ENCODE peak calls at places on chromosomes 7 and 10, in eight cellular contexts. K is T-helper 17 cell, V is HT-29, Y is HL-60, L is tibial nerve, D is T-helper 1 cell, O is body of pancreas, J is GM03348. M is an unnamed sample.

GRCh38 chr7:75740846-75741497 is 2.2 kb upstream of the HIP1 start:
- DNase-seq in K (no peak), V (no peak), Y (peak), L (peak), D (no peak), O (peak), J (no peak), M (no peak)

GRCh38 chr7:295155-296154 is 5.5 kb downstream of the FOXL3 start:
- DNase-seq in K (no peak), V (no peak), Y (no peak), L (no peak), D (no peak), O (no peak), J (no peak), M (no peak)

GRCh38 chr10:49664006-49664841 is 15.2 kb upstream of the C10orf53 start:
- DNase-seq in K (no peak), V (no peak), Y (no peak), L (no peak), D (no peak), O (no peak), J (peak), M (no peak)

GRCh38 chr10:132100556-132101349 is 35.0 kb downstream of the JAKMIP3 start:
- DNase-seq in K (no peak), V (no peak), Y (no peak), L (no peak), D (no peak), O (peak), J (no peak), M (no peak)

GRCh38 chr10:12847361-12847975 is 154.0 kb downstream of the CCDC3 start:
- DNase-seq in K (no peak), V (peak), Y (no peak), L (no peak), D (no peak), O (peak), J (no peak), M (no peak)

GRCh38 chr7:19410096-19410495 is 264.9 kb upstream of the FERD3L start:
- DNase-seq in K (no peak), V (no peak), Y (no peak), L (no peak), D (no peak), O (no peak), J (peak), M (no peak)

GRCh38 chr7:32658034-32658944 is 163.0 kb downstream of the AVL9 start:
- DNase-seq in K (no peak), V (peak), Y (no peak), L (no peak), D (no peak), O (no peak), J (no peak), M (no peak)

GRCh38 chr7:157699357-157700013 is 362.7 kb downstream of the DNAJB6 start:
- DNase-seq in K (no peak), V (no peak), Y (no peak), L (no peak), D (no peak), O (no peak), J (no peak), M (no peak)

GRCh38 chr7:128458956-128459355 is 3.3 kb downstream of the HILPDA start:
- DNase-seq in K (no peak), V (peak), Y (no peak), L (no peak), D (no peak), O (no peak), J (no peak), M (no peak)

GRCh38 chr7:98178321-98178720 is 32.9 kb upstream of the BHLHA15 start:
- DNase-seq in K (no peak), V (peak), Y (no peak), L (no peak), D (no peak), O (peak), J (no peak), M (no peak)